ENCODE peak calls at places on chromosome 2, in five cellular contexts. One of them, this sample, is unnamed.

GRCh38 chr2:236239276-236240065 is 24.7 kb downstream of the ASB18 start:
- DNase-seq in stimulated activated CD4-positive, alpha-beta T cell treated with anti-CD3 and anti-CD28 coated beads, Interleukin-2, amount 100 ng/mL, for 48 hours: no peak
- DNase-seq in stimulated activated naive CD8-positive, alpha-beta T cell treated with anti-CD3 and anti-CD28 coated beads, Interleukin-15, amount 100 ng/mL, for 72 hours: no peak
- DNase-seq in Right ventricle myocardium inferior: no peak
- DNase-seq in adipocyte: no peak
- DNase-seq in this sample: no peak

GRCh38 chr2:48943436-48943835 is 187.9 kb upstream of the LHCGR start:
- DNase-seq in stimulated activated CD4-positive, alpha-beta T cell treated with anti-CD3 and anti-CD28 coated beads, Interleukin-2, amount 100 ng/mL, for 48 hours: no peak
- DNase-seq in stimulated activated naive CD8-positive, alpha-beta T cell treated with anti-CD3 and anti-CD28 coated beads, Interleukin-15, amount 100 ng/mL, for 72 hours: no peak
- DNase-seq in Right ventricle myocardium inferior: no peak
- DNase-seq in adipocyte: no peak
- DNase-seq in this sample: no peak

GRCh38 chr2:64748561-64748960 is 94.8 kb upstream of the SERTAD2 start:
- DNase-seq in stimulated activated CD4-positive, alpha-beta T cell treated with anti-CD3 and anti-CD28 coated beads, Interleukin-2, amount 100 ng/mL, for 48 hours: no peak
- DNase-seq in stimulated activated naive CD8-positive, alpha-beta T cell treated with anti-CD3 and anti-CD28 coated beads, Interleukin-15, amount 100 ng/mL, for 72 hours: peak
- DNase-seq in Right ventricle myocardium inferior: no peak
- DNase-seq in adipocyte: no peak
- DNase-seq in this sample: no peak

GRCh38 chr2:240245706-240246105 is 105.2 kb upstream of the OTOS start:
- DNase-seq in stimulated activated CD4-positive, alpha-beta T cell treated with anti-CD3 and anti-CD28 coated beads, Interleukin-2, amount 100 ng/mL, for 48 hours: no peak
- DNase-seq in stimulated activated naive CD8-positive, alpha-beta T cell treated with anti-CD3 and anti-CD28 coated beads, Interleukin-15, amount 100 ng/mL, for 72 hours: no peak
- DNase-seq in Right ventricle myocardium inferior: peak
- DNase-seq in adipocyte: peak
- DNase-seq in this sample: no peak

GRCh38 chr2:226376516-226377180 is 423.0 kb downstream of the IRS1 start:
- DNase-seq in stimulated activated CD4-positive, alpha-beta T cell treated with anti-CD3 and anti-CD28 coated beads, Interleukin-2, amount 100 ng/mL, for 48 hours: no peak
- DNase-seq in stimulated activated naive CD8-positive, alpha-beta T cell treated with anti-CD3 and anti-CD28 coated beads, Interleukin-15, amount 100 ng/mL, for 72 hours: no peak
- DNase-seq in Right ventricle myocardium inferior: no peak
- DNase-seq in adipocyte: peak
- DNase-seq in this sample: no peak

GRCh38 chr2:21362101-21362500 is 238.3 kb downstream of the TDRD15 start:
- DNase-seq in stimulated activated CD4-positive, alpha-beta T cell treated with anti-CD3 and anti-CD28 coated beads, Interleukin-2, amount 100 ng/mL, for 48 hours: no peak
- DNase-seq in stimulated activated naive CD8-positive, alpha-beta T cell treated with anti-CD3 and anti-CD28 coated beads, Interleukin-15, amount 100 ng/mL, for 72 hours: no peak
- DNase-seq in Right ventricle myocardium inferior: no peak
- DNase-seq in adipocyte: no peak
- DNase-seq in this sample: no peak

GRCh38 chr2:62467475-62468321 is 38.3 kb downstream of the TMEM17 start:
- DNase-seq in stimulated activated CD4-positive, alpha-beta T cell treated with anti-CD3 and anti-CD28 coated beads, Interleukin-2, amount 100 ng/mL, for 48 hours: no peak
- DNase-seq in stimulated activated naive CD8-positive, alpha-beta T cell treated with anti-CD3 and anti-CD28 coated beads, Interleukin-15, amount 100 ng/mL, for 72 hours: no peak
- DNase-seq in Right ventricle myocardium inferior: peak
- DNase-seq in adipocyte: no peak
- DNase-seq in this sample: no peak

GRCh38 chr2:60527762-60528161 is 25.7 kb downstream of the BCL11A start:
- DNase-seq in stimulated activated CD4-positive, alpha-beta T cell treated with anti-CD3 and anti-CD28 coated beads, Interleukin-2, amount 100 ng/mL, for 48 hours: no peak
- DNase-seq in stimulated activated naive CD8-positive, alpha-beta T cell treated with anti-CD3 and anti-CD28 coated beads, Interleukin-15, amount 100 ng/mL, for 72 hours: no peak
- DNase-seq in Right ventricle myocardium inferior: peak
- DNase-seq in adipocyte: peak
- DNase-seq in this sample: no peak

GRCh38 chr2:235709969-235710879 is 216.4 kb downstream of the AGAP1 start:
- DNase-seq in stimulated activated CD4-positive, alpha-beta T cell treated with anti-CD3 and anti-CD28 coated beads, Interleukin-2, amount 100 ng/mL, for 48 hours: no peak
- DNase-seq in stimulated activated naive CD8-positive, alpha-beta T cell treated with anti-CD3 and anti-CD28 coated beads, Interleukin-15, amount 100 ng/mL, for 72 hours: no peak
- DNase-seq in Right ventricle myocardium inferior: peak
- DNase-seq in adipocyte: no peak
- DNase-seq in this sample: no peak

GRCh38 chr2:215888680-215889079 is 124.7 kb downstream of the MREG start:
- DNase-seq in stimulated activated CD4-positive, alpha-beta T cell treated with anti-CD3 and anti-CD28 coated beads, Interleukin-2, amount 100 ng/mL, for 48 hours: no peak
- DNase-seq in stimulated activated naive CD8-positive, alpha-beta T cell treated with anti-CD3 and anti-CD28 coated beads, Interleukin-15, amount 100 ng/mL, for 72 hours: no peak
- DNase-seq in Right ventricle myocardium inferior: no peak
- DNase-seq in adipocyte: peak
- DNase-seq in this sample: no peak

GRCh38 chr2:182893666-182894065 is 27.2 kb upstream of the FRZB start:
- DNase-seq in stimulated activated CD4-positive, alpha-beta T cell treated with anti-CD3 and anti-CD28 coated beads, Interleukin-2, amount 100 ng/mL, for 48 hours: no peak
- DNase-seq in stimulated activated naive CD8-positive, alpha-beta T cell treated with anti-CD3 and anti-CD28 coated beads, Interleukin-15, amount 100 ng/mL, for 72 hours: no peak
- DNase-seq in Right ventricle myocardium inferior: no peak
- DNase-seq in adipocyte: no peak
- DNase-seq in this sample: no peak

GRCh38 chr2:222038086-222038802 is 260.6 kb downstream of the PAX3 start:
- DNase-seq in stimulated activated CD4-positive, alpha-beta T cell treated with anti-CD3 and anti-CD28 coated beads, Interleukin-2, amount 100 ng/mL, for 48 hours: no peak
- DNase-seq in stimulated activated naive CD8-positive, alpha-beta T cell treated with anti-CD3 and anti-CD28 coated beads, Interleukin-15, amount 100 ng/mL, for 72 hours: no peak
- DNase-seq in Right ventricle myocardium inferior: no peak
- DNase-seq in adipocyte: peak
- DNase-seq in this sample: no peak